ENCODE peak calls at places on chromosomes 7 and 10, in six cellular contexts. One of them, this sample, is unnamed. For H3K4me1, the result is how much of the 10 kb centered on the place peaks cover.

GRCh38 chr7:147811923-147812322 is 778.6 kb upstream of the C7orf33 start:
- DNase-seq in ovary: peak
- DNase-seq in adrenal gland: no peak
- DNase-seq in heart left ventricle: no peak
- DNase-seq in IMR-90: no peak
- DNase-seq in gastrocnemius medialis: no peak
- DNase-seq in this sample: no peak

GRCh38 chr7:46628389-46628788 is 707.3 kb upstream of the IGFBP3 start:
- DNase-seq in ovary: no peak
- DNase-seq in adrenal gland: no peak
- DNase-seq in heart left ventricle: no peak
- DNase-seq in IMR-90: no peak
- DNase-seq in gastrocnemius medialis: no peak
- DNase-seq in this sample: no peak

GRCh38 chr7:95092332-95092731 is 184.9 kb downstream of the PPP1R9A start:
- DNase-seq in ovary: no peak
- DNase-seq in adrenal gland: no peak
- DNase-seq in heart left ventricle: no peak
- DNase-seq in IMR-90: no peak
- DNase-seq in gastrocnemius medialis: no peak
- DNase-seq in this sample: no peak

GRCh38 chr10:69123306-69123746 is 652 bp upstream of the VPS26A start:
- DNase-seq in ovary: no peak
- DNase-seq in adrenal gland: no peak
- DNase-seq in heart left ventricle: no peak
- DNase-seq in IMR-90: peak
- DNase-seq in gastrocnemius medialis: no peak
- DNase-seq in this sample: peak

GRCh38 chr10:21329995-21330627 is 195.4 kb downstream of the SKIDA1 start:
- DNase-seq in ovary: no peak
- DNase-seq in adrenal gland: peak
- DNase-seq in heart left ventricle: no peak
- DNase-seq in IMR-90: peak
- DNase-seq in gastrocnemius medialis: peak
- DNase-seq in this sample: no peak

GRCh38 chr10:71850021-71850744 is 868 bp downstream of the PSAP start:
- DNase-seq in ovary: no peak
- DNase-seq in adrenal gland: no peak
- DNase-seq in heart left ventricle: no peak
- DNase-seq in IMR-90: no peak
- DNase-seq in gastrocnemius medialis: no peak
- DNase-seq in this sample: no peak

GRCh38 chr7:102934670-102935069 is 21.9 kb downstream of the LRRC17 start:
- DNase-seq in ovary: no peak
- DNase-seq in adrenal gland: no peak
- DNase-seq in heart left ventricle: no peak
- DNase-seq in IMR-90: no peak
- DNase-seq in gastrocnemius medialis: no peak
- DNase-seq in this sample: no peak

GRCh38 chr10:63711866-63712716 is 190.9 kb downstream of the REEP3 start:
- DNase-seq in ovary: peak
- DNase-seq in adrenal gland: peak
- DNase-seq in heart left ventricle: peak
- DNase-seq in IMR-90: peak
- DNase-seq in gastrocnemius medialis: peak
- DNase-seq in this sample: peak

GRCh38 chr7:106062521-106062931 is 49.6 kb downstream of the SYPL1 start:
- DNase-seq in ovary: no peak
- DNase-seq in adrenal gland: no peak
- DNase-seq in heart left ventricle: no peak
- DNase-seq in IMR-90: no peak
- DNase-seq in gastrocnemius medialis: no peak
- DNase-seq in this sample: no peak

GRCh38 chr10:1754506-1755177 is 17.3 kb upstream of the ADARB2 start:
- DNase-seq in ovary: no peak
- DNase-seq in adrenal gland: no peak
- DNase-seq in heart left ventricle: peak
- DNase-seq in IMR-90: no peak
- DNase-seq in gastrocnemius medialis: no peak
- DNase-seq in this sample: no peak

GRCh38 chr10:119301397-119301796 is 94.0 kb downstream of the GRK5 start:
- DNase-seq in ovary: no peak
- DNase-seq in adrenal gland: no peak
- DNase-seq in heart left ventricle: peak
- DNase-seq in IMR-90: peak
- DNase-seq in gastrocnemius medialis: no peak
- DNase-seq in this sample: peak

GRCh38 chr7:82549616-82550285 is 106.2 kb upstream of the CACNA2D1 start:
- DNase-seq in ovary: no peak
- DNase-seq in adrenal gland: no peak
- DNase-seq in heart left ventricle: no peak
- DNase-seq in IMR-90: no peak
- DNase-seq in gastrocnemius medialis: no peak
- DNase-seq in this sample: no peak

GRCh38 chr7:77580762-77581350 is 43.8 kb downstream of the PTPN12 start:
- DNase-seq in ovary: no peak
- DNase-seq in adrenal gland: no peak
- DNase-seq in heart left ventricle: no peak
- DNase-seq in IMR-90: peak
- DNase-seq in gastrocnemius medialis: no peak
- DNase-seq in this sample: no peak

GRCh38 chr7:18225067-18225466 is 197.4 kb upstream of the PRPS1L1 start:
- DNase-seq in ovary: no peak
- DNase-seq in adrenal gland: no peak
- DNase-seq in heart left ventricle: no peak
- DNase-seq in IMR-90: no peak
- DNase-seq in gastrocnemius medialis: no peak
- DNase-seq in this sample: no peak

GRCh38 chr7:56287429-56288138 is 171.4 kb upstream of the NUPR2 start:
- DNase-seq in ovary: no peak
- DNase-seq in adrenal gland: peak
- DNase-seq in heart left ventricle: peak
- DNase-seq in IMR-90: no peak
- DNase-seq in gastrocnemius medialis: peak
- DNase-seq in this sample: no peak

GRCh38 chr10:35259769-35260397 is 76.4 kb upstream of the CCNY start:
- DNase-seq in ovary: no peak
- DNase-seq in adrenal gland: no peak
- DNase-seq in heart left ventricle: no peak
- DNase-seq in IMR-90: peak
- DNase-seq in gastrocnemius medialis: no peak
- DNase-seq in this sample: no peak

GRCh38 chr7:21771906-21772610 is 173.6 kb downstream of the CDCA7L start:
- DNase-seq in ovary: no peak
- DNase-seq in adrenal gland: no peak
- DNase-seq in heart left ventricle: no peak
- DNase-seq in IMR-90: no peak
- DNase-seq in gastrocnemius medialis: no peak
- DNase-seq in this sample: no peak

DNA sequence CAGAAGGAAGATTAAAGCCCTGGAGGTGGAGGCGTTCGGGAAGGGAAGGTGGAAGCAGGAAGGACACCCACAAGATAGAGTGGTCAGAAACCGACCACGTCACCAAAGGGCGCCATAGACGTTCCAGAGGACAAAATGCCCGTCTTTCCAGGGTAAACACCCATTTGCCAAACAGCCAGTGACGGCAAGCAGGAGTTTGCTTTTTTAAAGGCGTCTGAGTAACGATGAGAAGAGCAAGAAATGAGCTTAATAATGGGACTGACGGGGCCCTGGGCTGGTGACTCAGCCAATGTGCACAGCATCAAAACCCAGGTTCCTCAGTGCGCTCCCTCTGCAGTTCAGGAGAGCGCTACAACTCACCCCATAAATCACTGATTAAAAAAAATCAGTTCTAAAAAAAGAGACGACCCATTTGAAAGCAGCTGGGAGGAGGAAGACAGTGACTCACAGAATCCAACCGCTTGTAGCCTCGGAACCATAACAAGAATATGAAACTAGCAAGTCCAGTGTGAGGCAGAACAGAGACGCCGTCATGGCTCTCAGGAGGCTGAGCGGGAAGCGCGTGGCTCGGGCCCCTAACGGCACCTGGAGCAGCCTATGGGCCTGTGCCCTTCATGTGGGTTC is 5.9 kb downstream of the DIP2C start:
- DNase-seq in ovary: no peak
- DNase-seq in adrenal gland: peak
- DNase-seq in heart left ventricle: no peak
- DNase-seq in IMR-90: peak
- DNase-seq in gastrocnemius medialis: peak
- DNase-seq in this sample: no peak
- TF ChIP-seq POLR2A in ovary: no peak
- TF ChIP-seq POLR2A in adrenal gland: no peak
- TF ChIP-seq POLR2A in heart left ventricle: no peak
- TF ChIP-seq POLR2A in IMR-90: peak
- TF ChIP-seq POLR2A in gastrocnemius medialis: peak
- TF ChIP-seq POLR2A in this sample: no peak

GRCh38 chr7:42233939-42234338 is 3.1 kb downstream of the GLI3 start:
- DNase-seq in ovary: no peak
- DNase-seq in adrenal gland: no peak
- DNase-seq in heart left ventricle: no peak
- DNase-seq in IMR-90: peak
- DNase-seq in gastrocnemius medialis: no peak
- DNase-seq in this sample: no peak
- H3K4me1 ChIP-seq in ovary: under half
- H3K4me1 ChIP-seq in adrenal gland: under half
- H3K4me1 ChIP-seq in heart left ventricle: under half
- H3K4me1 ChIP-seq in IMR-90: under half
- H3K4me1 ChIP-seq in gastrocnemius medialis: under half
- H3K4me1 ChIP-seq in this sample: under half

GRCh38 chr7:74094224-74095095 is 10.9 kb downstream of the LIMK1 start:
- DNase-seq in ovary: peak
- DNase-seq in adrenal gland: peak
- DNase-seq in heart left ventricle: peak
- DNase-seq in IMR-90: peak
- DNase-seq in gastrocnemius medialis: peak
- DNase-seq in this sample: peak

GRCh38 chr7:74093671-74094223 is 10.1 kb downstream of the LIMK1 start:
- DNase-seq in ovary: peak
- DNase-seq in adrenal gland: no peak
- DNase-seq in heart left ventricle: peak
- DNase-seq in IMR-90: no peak
- DNase-seq in gastrocnemius medialis: no peak
- DNase-seq in this sample: no peak

GRCh38 chr7:74092321-74092963 is 8.8 kb downstream of the LIMK1 start:
- DNase-seq in ovary: no peak
- DNase-seq in adrenal gland: no peak
- DNase-seq in heart left ventricle: peak
- DNase-seq in IMR-90: no peak
- DNase-seq in gastrocnemius medialis: no peak
- DNase-seq in this sample: peak

GRCh38 chr7:74087791-74088453 is 4.3 kb downstream of the LIMK1 start:
- DNase-seq in ovary: no peak
- DNase-seq in adrenal gland: no peak
- DNase-seq in heart left ventricle: no peak
- DNase-seq in IMR-90: no peak
- DNase-seq in gastrocnemius medialis: no peak
- DNase-seq in this sample: no peak

DNA sequence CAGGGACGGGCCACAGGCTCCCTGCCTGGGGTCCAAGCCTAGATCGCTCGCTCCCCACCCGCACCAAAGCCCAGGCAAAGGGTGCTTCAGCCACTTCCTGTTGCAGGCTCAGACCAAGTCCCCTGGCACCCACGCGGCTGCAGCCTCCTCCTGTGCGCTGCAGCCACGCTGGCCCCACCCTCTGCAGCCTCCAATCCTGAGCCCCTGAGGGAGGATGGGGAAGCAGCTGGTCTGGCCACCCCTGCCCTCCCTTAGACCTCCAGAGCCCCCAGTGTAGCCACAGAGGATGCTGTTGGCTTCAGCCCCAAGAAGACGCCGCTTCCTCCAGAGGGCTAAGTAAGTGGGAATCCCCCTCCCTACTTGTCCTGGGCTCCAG is 9.3 kb downstream of the LIMK1 start:
- DNase-seq in ovary: peak
- DNase-seq in adrenal gland: no peak
- DNase-seq in heart left ventricle: peak
- DNase-seq in IMR-90: peak
- DNase-seq in gastrocnemius medialis: peak
- DNase-seq in this sample: peak
- TF ChIP-seq POLR2A in ovary: no peak
- TF ChIP-seq POLR2A in adrenal gland: no peak
- TF ChIP-seq POLR2A in heart left ventricle: no peak
- TF ChIP-seq POLR2A in IMR-90: no peak
- TF ChIP-seq POLR2A in gastrocnemius medialis: no peak
- TF ChIP-seq POLR2A in this sample: no peak

GRCh38 chr10:24462340-24462739 is 253.4 kb downstream of the KIAA1217 start:
- DNase-seq in ovary: no peak
- DNase-seq in adrenal gland: no peak
- DNase-seq in heart left ventricle: no peak
- DNase-seq in IMR-90: no peak
- DNase-seq in gastrocnemius medialis: no peak
- DNase-seq in this sample: no peak
- H3K4me1 ChIP-seq in ovary: under half
- H3K4me1 ChIP-seq in adrenal gland: under half
- H3K4me1 ChIP-seq in heart left ventricle: under half
- H3K4me1 ChIP-seq in IMR-90: under half
- H3K4me1 ChIP-seq in gastrocnemius medialis: half or more
- H3K4me1 ChIP-seq in this sample: under half

GRCh38 chr10:70232155-70232858 is 922 bp downstream of the PPA1 start:
- DNase-seq in ovary: peak
- DNase-seq in adrenal gland: peak
- DNase-seq in heart left ventricle: no peak
- DNase-seq in IMR-90: peak
- DNase-seq in gastrocnemius medialis: no peak
- DNase-seq in this sample: peak
- TF ChIP-seq POLR2A in ovary: peak
- TF ChIP-seq POLR2A in adrenal gland: peak
- TF ChIP-seq POLR2A in heart left ventricle: no peak
- TF ChIP-seq POLR2A in IMR-90: peak
- TF ChIP-seq POLR2A in gastrocnemius medialis: no peak
- TF ChIP-seq POLR2A in this sample: peak

DNA sequence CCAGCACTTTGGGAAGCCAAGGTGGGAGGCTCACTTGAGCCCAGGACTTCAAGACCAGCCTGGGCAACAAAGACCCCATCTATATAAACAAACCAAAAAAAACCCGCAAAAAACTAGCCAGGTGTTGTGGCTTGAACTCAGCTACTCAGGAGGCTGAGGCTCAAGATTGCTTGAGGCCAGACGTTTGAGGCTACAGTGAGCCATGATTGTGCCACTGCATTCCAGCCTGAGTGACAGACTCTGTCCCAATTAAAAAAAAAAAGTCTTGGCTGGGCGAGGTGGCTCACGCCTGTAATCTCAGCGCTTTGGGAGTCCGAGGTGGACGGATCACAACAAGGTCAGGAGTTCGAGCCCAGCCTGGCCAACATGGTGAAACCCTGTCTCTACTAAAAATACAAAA is 11.4 kb downstream of the RABGEF1 start:
- DNase-seq in ovary: no peak
- DNase-seq in adrenal gland: no peak
- DNase-seq in heart left ventricle: no peak
- DNase-seq in IMR-90: no peak
- DNase-seq in gastrocnemius medialis: no peak
- DNase-seq in this sample: no peak
- H3K4me1 ChIP-seq in ovary: under half
- H3K4me1 ChIP-seq in adrenal gland: under half
- H3K4me1 ChIP-seq in heart left ventricle: under half
- H3K4me1 ChIP-seq in IMR-90: under half
- H3K4me1 ChIP-seq in gastrocnemius medialis: under half
- H3K4me1 ChIP-seq in this sample: under half